ENCODE peak calls at places on chromosomes 11 and 22, in nine cellular contexts. One of them, this sample, is unnamed.
A peak's percentile ranks its signal among the peaks of the same experiment; 100 is the strongest.

GRCh38 chr11:96001037-96001436 is 77.1 kb upstream of the MTMR2 start:
- DNase-seq in astrocyte of the spinal cord: peak; percentile 67
- DNase-seq in OCI-LY7: no peak
- DNase-seq in coronary artery: peak; percentile 95
- DNase-seq in AG04449: no peak
- DNase-seq in hepatocyte: no peak
- DNase-seq in GM06990: no peak
- DNase-seq in spleen: no peak
- DNase-seq in fibroblast of lung: peak; percentile 64
- DNase-seq in this sample: no peak

GRCh38 chr22:22022255-22022840 is 39.8 kb upstream of the TOP3B start:
- DNase-seq in astrocyte of the spinal cord: no peak
- DNase-seq in OCI-LY7: peak; percentile 32
- DNase-seq in coronary artery: no peak
- DNase-seq in AG04449: no peak
- DNase-seq in hepatocyte: no peak
- DNase-seq in GM06990: no peak
- DNase-seq in spleen: no peak
- DNase-seq in fibroblast of lung: no peak
- DNase-seq in this sample: no peak

GRCh38 chr11:126124284-126124683 is 61.6 kb upstream of the CDON start:
- DNase-seq in astrocyte of the spinal cord: no peak
- DNase-seq in OCI-LY7: no peak
- DNase-seq in coronary artery: no peak
- DNase-seq in AG04449: no peak
- DNase-seq in hepatocyte: no peak
- DNase-seq in GM06990: no peak
- DNase-seq in spleen: no peak
- DNase-seq in fibroblast of lung: no peak
- DNase-seq in this sample: no peak

GRCh38 chr22:45602824-45603301 is 68.8 kb upstream of the ATXN10 start:
- DNase-seq in astrocyte of the spinal cord: no peak
- DNase-seq in OCI-LY7: peak; percentile 58
- DNase-seq in coronary artery: no peak
- DNase-seq in AG04449: no peak
- DNase-seq in hepatocyte: peak; percentile 45
- DNase-seq in GM06990: no peak
- DNase-seq in spleen: peak; percentile 30
- DNase-seq in fibroblast of lung: peak; percentile 59
- DNase-seq in this sample: no peak

GRCh38 chr11:119362741-119363080 is 16.2 kb upstream of the MFRP start:
- DNase-seq in astrocyte of the spinal cord: no peak
- DNase-seq in OCI-LY7: peak; percentile 55
- DNase-seq in coronary artery: no peak
- DNase-seq in AG04449: no peak
- DNase-seq in hepatocyte: no peak
- DNase-seq in GM06990: no peak
- DNase-seq in spleen: peak; percentile 2
- DNase-seq in fibroblast of lung: no peak
- DNase-seq in this sample: no peak

GRCh38 chr22:49975543-49976389 is 15.2 kb downstream of the PIM3 start:
- DNase-seq in astrocyte of the spinal cord: no peak
- DNase-seq in OCI-LY7: no peak
- DNase-seq in coronary artery: peak; percentile 75
- DNase-seq in AG04449: no peak
- DNase-seq in hepatocyte: no peak
- DNase-seq in GM06990: peak; percentile 82
- DNase-seq in spleen: peak; percentile 82
- DNase-seq in fibroblast of lung: peak; percentile 24
- DNase-seq in this sample: peak; percentile 72

GRCh38 chr11:6354651-6355485 is 34.6 kb upstream of the CAVIN3 start:
- DNase-seq in astrocyte of the spinal cord: no peak
- DNase-seq in OCI-LY7: no peak
- DNase-seq in coronary artery: no peak
- DNase-seq in AG04449: no peak
- DNase-seq in hepatocyte: no peak
- DNase-seq in GM06990: no peak
- DNase-seq in spleen: no peak
- DNase-seq in fibroblast of lung: no peak
- DNase-seq in this sample: no peak

GRCh38 chr22:43090130-43090789 is 1.1 kb upstream of the TTLL1 start:
- DNase-seq in astrocyte of the spinal cord: peak; percentile 87
- DNase-seq in OCI-LY7: peak; percentile 87
- DNase-seq in coronary artery: no peak
- DNase-seq in AG04449: peak; percentile 50
- DNase-seq in hepatocyte: peak; percentile 75
- DNase-seq in GM06990: peak; percentile 38
- DNase-seq in spleen: no peak
- DNase-seq in fibroblast of lung: peak; percentile 89
- DNase-seq in this sample: no peak

GRCh38 chr11:111347002-111347722 is 31.9 kb downstream of the POU2AF1 start:
- DNase-seq in astrocyte of the spinal cord: no peak
- DNase-seq in OCI-LY7: no peak
- DNase-seq in coronary artery: no peak
- DNase-seq in AG04449: no peak
- DNase-seq in hepatocyte: no peak
- DNase-seq in GM06990: no peak
- DNase-seq in spleen: no peak
- DNase-seq in fibroblast of lung: no peak
- DNase-seq in this sample: no peak

GRCh38 chr11:11558352-11558751 is 63.5 kb downstream of the GALNT18 start:
- DNase-seq in astrocyte of the spinal cord: no peak
- DNase-seq in OCI-LY7: no peak
- DNase-seq in coronary artery: no peak
- DNase-seq in AG04449: no peak
- DNase-seq in hepatocyte: no peak
- DNase-seq in GM06990: no peak
- DNase-seq in spleen: no peak
- DNase-seq in fibroblast of lung: no peak
- DNase-seq in this sample: peak; percentile 81

GRCh38 chr11:118547132-118547531 is 16.1 kb downstream of the TMEM25 start:
- DNase-seq in astrocyte of the spinal cord: no peak
- DNase-seq in OCI-LY7: no peak
- DNase-seq in coronary artery: peak; percentile 9
- DNase-seq in AG04449: no peak
- DNase-seq in hepatocyte: no peak
- DNase-seq in GM06990: no peak
- DNase-seq in spleen: no peak
- DNase-seq in fibroblast of lung: no peak
- DNase-seq in this sample: no peak

GRCh38 chr11:123159146-123159857 is 35.7 kb downstream of the CLMP start:
- DNase-seq in astrocyte of the spinal cord: no peak
- DNase-seq in OCI-LY7: no peak
- DNase-seq in coronary artery: no peak
- DNase-seq in AG04449: no peak
- DNase-seq in hepatocyte: no peak
- DNase-seq in GM06990: no peak
- DNase-seq in spleen: no peak
- DNase-seq in fibroblast of lung: peak; percentile 34
- DNase-seq in this sample: peak; percentile 75

GRCh38 chr22:50529416-50530279 is at the start of gene TYMP:
- DNase-seq in astrocyte of the spinal cord: no peak
- DNase-seq in OCI-LY7: peak; percentile 73
- DNase-seq in coronary artery: peak; percentile 81
- DNase-seq in AG04449: no peak
- DNase-seq in hepatocyte: peak; percentile 78
- DNase-seq in GM06990: peak; percentile 89
- DNase-seq in spleen: no peak
- DNase-seq in fibroblast of lung: peak; percentile 52
- DNase-seq in this sample: peak; percentile 94

GRCh38 chr22:19823191-19823590 is 31.5 kb downstream of the GNB1L start:
- DNase-seq in astrocyte of the spinal cord: no peak
- DNase-seq in OCI-LY7: no peak
- DNase-seq in coronary artery: peak; percentile 69
- DNase-seq in AG04449: no peak
- DNase-seq in hepatocyte: peak; percentile 4
- DNase-seq in GM06990: no peak
- DNase-seq in spleen: no peak
- DNase-seq in fibroblast of lung: no peak
- DNase-seq in this sample: no peak

GRCh38 chr11:118342503-118343161 is at the start of gene CD3D:
- DNase-seq in astrocyte of the spinal cord: no peak
- DNase-seq in OCI-LY7: no peak
- DNase-seq in coronary artery: no peak
- DNase-seq in AG04449: no peak
- DNase-seq in hepatocyte: no peak
- DNase-seq in GM06990: no peak
- DNase-seq in spleen: no peak
- DNase-seq in fibroblast of lung: no peak
- DNase-seq in this sample: no peak

GRCh38 chr22:43000441-43001175 is 14.3 kb downstream of the PACSIN2 start:
- DNase-seq in astrocyte of the spinal cord: peak; percentile 50
- DNase-seq in OCI-LY7: no peak
- DNase-seq in coronary artery: no peak
- DNase-seq in AG04449: no peak
- DNase-seq in hepatocyte: no peak
- DNase-seq in GM06990: no peak
- DNase-seq in spleen: no peak
- DNase-seq in fibroblast of lung: peak; percentile 80
- DNase-seq in this sample: no peak

GRCh38 chr11:10540546-10540914 is 457 bp downstream of the RNF141 start:
- DNase-seq in astrocyte of the spinal cord: peak; percentile 35
- DNase-seq in OCI-LY7: peak; percentile 13
- DNase-seq in coronary artery: no peak
- DNase-seq in AG04449: no peak
- DNase-seq in hepatocyte: peak; percentile 71
- DNase-seq in GM06990: no peak
- DNase-seq in spleen: no peak
- DNase-seq in fibroblast of lung: peak; percentile 57
- DNase-seq in this sample: no peak

GRCh38 chr11:126086248-126086647 is 23.6 kb upstream of the CDON start:
- DNase-seq in astrocyte of the spinal cord: no peak
- DNase-seq in OCI-LY7: no peak
- DNase-seq in coronary artery: no peak
- DNase-seq in AG04449: no peak
- DNase-seq in hepatocyte: no peak
- DNase-seq in GM06990: no peak
- DNase-seq in spleen: no peak
- DNase-seq in fibroblast of lung: no peak
- DNase-seq in this sample: no peak

DNA sequence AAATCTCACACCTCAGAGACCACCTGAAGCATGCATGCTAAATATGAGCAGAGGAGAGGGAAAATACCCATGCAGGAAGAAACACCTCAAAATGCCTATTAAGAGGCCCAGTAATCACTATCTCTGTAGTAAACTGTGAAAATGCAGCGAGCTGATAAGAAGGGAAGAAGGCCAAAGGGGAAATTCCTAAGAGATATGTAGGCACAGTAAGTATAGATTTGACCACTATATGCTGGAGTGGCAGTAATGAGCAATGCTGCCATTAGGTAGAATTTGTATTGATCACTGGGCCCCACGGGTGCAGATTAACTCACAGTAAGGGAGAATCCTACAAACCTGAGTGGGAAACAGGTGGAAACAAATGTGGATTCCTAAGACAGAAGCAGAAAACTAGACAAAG is 1813.1 kb upstream of the RAG2 start:
- DNase-seq in astrocyte of the spinal cord: no peak
- DNase-seq in OCI-LY7: no peak
- DNase-seq in coronary artery: no peak
- DNase-seq in AG04449: no peak
- DNase-seq in hepatocyte: peak; percentile 38
- DNase-seq in GM06990: no peak
- DNase-seq in spleen: no peak
- DNase-seq in fibroblast of lung: no peak
- DNase-seq in this sample: no peak
- TF ChIP-seq CTCF in astrocyte of the spinal cord: peak; percentile 2
- TF ChIP-seq CTCF in OCI-LY7: no peak
- TF ChIP-seq CTCF in coronary artery: no peak
- TF ChIP-seq CTCF in AG04449: no peak
- TF ChIP-seq CTCF in hepatocyte: peak; percentile 28
- TF ChIP-seq CTCF in GM06990: no peak
- TF ChIP-seq CTCF in spleen: no peak
- TF ChIP-seq CTCF in fibroblast of lung: no peak
- TF ChIP-seq CTCF in this sample: no peak

GRCh38 chr11:108788565-108789199 is 123.8 kb downstream of the DDX10 start:
- DNase-seq in astrocyte of the spinal cord: peak; percentile 50
- DNase-seq in OCI-LY7: peak; percentile 6
- DNase-seq in coronary artery: no peak
- DNase-seq in AG04449: no peak
- DNase-seq in hepatocyte: peak; percentile 7
- DNase-seq in GM06990: peak; percentile 13
- DNase-seq in spleen: no peak
- DNase-seq in fibroblast of lung: peak; percentile 48
- DNase-seq in this sample: no peak
- TF ChIP-seq CTCF in astrocyte of the spinal cord: peak; percentile 60
- TF ChIP-seq CTCF in OCI-LY7: peak; percentile 56
- TF ChIP-seq CTCF in coronary artery: no peak
- TF ChIP-seq CTCF in AG04449: peak; percentile 37
- TF ChIP-seq CTCF in hepatocyte: peak; percentile 35
- TF ChIP-seq CTCF in GM06990: peak; percentile 42
- TF ChIP-seq CTCF in spleen: no peak
- TF ChIP-seq CTCF in fibroblast of lung: peak; percentile 37
- TF ChIP-seq CTCF in this sample: peak; percentile 14

GRCh38 chr11:129699711-129700304 is 115.8 kb upstream of the TMEM45B start:
- DNase-seq in astrocyte of the spinal cord: no peak
- DNase-seq in OCI-LY7: no peak
- DNase-seq in coronary artery: no peak
- DNase-seq in AG04449: no peak
- DNase-seq in hepatocyte: no peak
- DNase-seq in GM06990: no peak
- DNase-seq in spleen: no peak
- DNase-seq in fibroblast of lung: no peak
- DNase-seq in this sample: peak; percentile 35
- TF ChIP-seq CTCF in astrocyte of the spinal cord: peak; percentile 24
- TF ChIP-seq CTCF in OCI-LY7: peak; percentile 19
- TF ChIP-seq CTCF in coronary artery: no peak
- TF ChIP-seq CTCF in AG04449: no peak
- TF ChIP-seq CTCF in hepatocyte: no peak
- TF ChIP-seq CTCF in GM06990: no peak
- TF ChIP-seq CTCF in spleen: no peak
- TF ChIP-seq CTCF in fibroblast of lung: no peak
- TF ChIP-seq CTCF in this sample: no peak

DNA sequence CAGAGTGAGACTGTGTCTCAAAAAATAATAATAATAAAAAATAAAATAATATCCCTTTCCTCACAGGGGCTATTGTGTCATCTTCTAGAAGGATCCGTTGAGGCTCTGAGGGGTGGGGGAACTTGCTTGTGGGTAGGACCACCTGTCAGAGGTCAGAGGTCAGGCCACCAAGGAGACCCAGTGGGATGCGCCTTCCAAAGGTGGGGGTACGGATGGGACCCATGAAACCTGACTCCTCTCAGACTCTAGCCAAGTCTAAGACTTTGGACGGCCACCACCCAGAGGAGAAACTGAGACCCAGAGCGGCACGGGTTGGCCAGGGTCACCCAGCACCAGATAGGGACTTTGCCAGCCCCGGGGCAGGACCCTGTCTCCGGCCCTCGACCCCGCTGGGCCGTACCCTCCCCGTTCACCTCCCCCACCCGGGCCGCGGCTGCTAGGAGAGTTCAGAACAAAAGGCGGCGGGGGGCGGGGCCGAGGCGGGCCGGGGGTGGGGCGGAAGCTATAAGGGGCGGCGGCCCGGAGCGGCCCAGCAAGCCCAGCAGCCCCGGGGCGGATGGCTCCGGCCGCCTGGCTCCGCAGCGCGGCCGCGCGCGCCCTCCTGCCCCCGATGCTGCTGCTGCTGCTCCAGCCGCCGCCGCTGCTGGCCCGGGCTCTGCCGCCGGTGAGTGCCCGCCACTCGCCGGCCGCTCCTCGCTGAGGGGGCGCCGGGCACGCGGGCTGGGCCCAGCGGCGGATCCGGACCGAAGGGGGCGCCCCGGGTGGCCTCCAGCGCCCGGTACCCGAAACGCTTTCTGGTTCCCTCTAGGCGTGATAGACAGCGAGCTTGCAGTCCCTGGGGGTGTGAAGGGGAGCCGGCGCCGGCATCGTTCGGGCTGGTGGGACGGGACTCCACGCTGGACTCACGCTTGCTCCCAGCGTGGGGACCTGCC is at the start of gene MMP11:
- DNase-seq in astrocyte of the spinal cord: no peak
- DNase-seq in OCI-LY7: peak; percentile 72
- DNase-seq in coronary artery: no peak
- DNase-seq in AG04449: no peak
- DNase-seq in hepatocyte: peak; percentile 86
- DNase-seq in GM06990: peak; percentile 54
- DNase-seq in spleen: peak; percentile 90
- DNase-seq in fibroblast of lung: peak; percentile 37
- DNase-seq in this sample: peak; percentile 81
- TF ChIP-seq CTCF in astrocyte of the spinal cord: no peak
- TF ChIP-seq CTCF in OCI-LY7: peak; percentile 48
- TF ChIP-seq CTCF in coronary artery: no peak
- TF ChIP-seq CTCF in AG04449: no peak
- TF ChIP-seq CTCF in hepatocyte: no peak
- TF ChIP-seq CTCF in GM06990: no peak
- TF ChIP-seq CTCF in spleen: no peak
- TF ChIP-seq CTCF in fibroblast of lung: no peak
- TF ChIP-seq CTCF in this sample: no peak

This sample was measured in upper lobe of right lung.